ENCODE peak calls at places on chromosomes 11 and 22, in five cellular contexts. D is foreskin fibroblast, T is NCI-H1105, J is HCEC 1CT, E is right lobe of liver. Y is an unnamed sample.

GRCh38 chr22:29528144-29528543 is 25.4 kb downstream of the THOC5 start:
- DNase-seq in D (no peak), T (no peak), J (no peak), E (no peak), Y (no peak)

GRCh38 chr11:69599502-69599901 is 41.5 kb upstream of the CCND1 start:
- DNase-seq in D (peak), T (no peak), J (no peak), E (no peak), Y (no peak)

GRCh38 chr11:111310723-111311122 is 12.4 kb downstream of the POU2AF3 start:
- DNase-seq in D (no peak), T (no peak), J (no peak), E (no peak), Y (no peak)

GRCh38 chr11:71301046-71301857 is 48.9 kb upstream of the SHANK2 start:
- DNase-seq in D (no peak), T (no peak), J (no peak), E (peak), Y (no peak)

GRCh38 chr22:36435516-36436415 is 45.7 kb downstream of the TXN2 start:
- DNase-seq in D (no peak), T (no peak), J (no peak), E (peak), Y (peak)

GRCh38 chr11:133809525-133810178 is 35.7 kb downstream of the SPATA19 start:
- DNase-seq in D (no peak), T (no peak), J (no peak), E (no peak), Y (no peak)

GRCh38 chr11:129862123-129862522 is 33.3 kb downstream of the NFRKB start:
- DNase-seq in D (no peak), T (no peak), J (no peak), E (no peak), Y (no peak)

GRCh38 chr11:66112640-66113098 is 42.6 kb downstream of the PACS1 start:
- DNase-seq in D (peak), T (no peak), J (peak), E (no peak), Y (no peak)

GRCh38 chr11:72750086-72750485 is 2.1 kb downstream of the ARAP1 start:
- DNase-seq in D (no peak), T (no peak), J (no peak), E (no peak), Y (no peak)

GRCh38 chr22:30535182-30535581 is 11.4 kb downstream of the SEC14L6 start:
- DNase-seq in D (peak), T (no peak), J (no peak), E (no peak), Y (no peak)

GRCh38 chr11:9808943-9809342 is 145.1 kb downstream of the SWAP70 start:
- DNase-seq in D (peak), T (no peak), J (no peak), E (no peak), Y (no peak)

GRCh38 chr11:45578286-45578685 is 87.1 kb downstream of the CHST1 start:
- DNase-seq in D (no peak), T (no peak), J (no peak), E (no peak), Y (no peak)

GRCh38 chr11:15073361-15074205 is at the start of gene CALCB:
- DNase-seq in D (peak), T (peak), J (no peak), E (no peak), Y (no peak)

GRCh38 chr11:106276859-106277436 is 199.5 kb downstream of the AASDHPPT start:
- DNase-seq in D (peak), T (no peak), J (peak), E (no peak), Y (no peak)

GRCh38 chr11:1832989-1833365 is 1.8 kb upstream of the SYT8 start:
- DNase-seq in D (no peak), T (no peak), J (no peak), E (no peak), Y (no peak)

GRCh38 chr11:108472681-108473080 is 5.4 kb upstream of the C11orf65 start:
- DNase-seq in D (no peak), T (no peak), J (no peak), E (no peak), Y (no peak)

GRCh38 chr11:114479331-114479730 is 40.1 kb downstream of the REXO2 start:
- DNase-seq in D (peak), T (no peak), J (no peak), E (no peak), Y (no peak)

GRCh38 chr11:116931206-116931953 is 94.0 kb upstream of the APOA1 start:
- DNase-seq in D (no peak), T (no peak), J (no peak), E (no peak), Y (peak)

GRCh38 chr11:35714882-35715612 is 52.5 kb downstream of the TRIM44 start:
- DNase-seq in D (peak), T (no peak), J (peak), E (no peak), Y (no peak)

GRCh38 chr22:35403356-35403755 is 3.4 kb downstream of the MCM5 start:
- DNase-seq in D (no peak), T (no peak), J (no peak), E (no peak), Y (no peak)

GRCh38 chr11:36257351-36257750 is 31.9 kb downstream of the COMMD9 start:
- DNase-seq in D (peak), T (no peak), J (peak), E (no peak), Y (no peak)

GRCh38 chr11:6319001-6319878 is 1.1 kb downstream of the CAVIN3 start:
- DNase-seq in D (peak), T (no peak), J (peak), E (peak), Y (no peak)

GRCh38 chr22:30423296-30423958 is 2.1 kb upstream of the MTFP1 start:
- DNase-seq in D (no peak), T (no peak), J (no peak), E (peak), Y (peak)

GRCh38 chr11:17275376-17276235 is 933 bp upstream of the NUCB2 start:
- DNase-seq in D (peak), T (no peak), J (no peak), E (no peak), Y (no peak)

GRCh38 chr22:45868586-45869443 is 108.1 kb downstream of the WNT7B start:
- DNase-seq in D (no peak), T (no peak), J (no peak), E (no peak), Y (no peak)

GRCh38 chr22:30541979-30542810 is 4.3 kb downstream of the SEC14L6 start:
- DNase-seq in D (peak), T (no peak), J (no peak), E (no peak), Y (no peak)

GRCh38 chr22:48367731-48368130 is 1459.9 kb downstream of the BRD1 start:
- DNase-seq in D (no peak), T (no peak), J (no peak), E (no peak), Y (no peak)

GRCh38 chr11:45800261-45800660 is 4.7 kb upstream of the SLC35C1 start:
- DNase-seq in D (no peak), T (no peak), J (no peak), E (no peak), Y (no peak)

GRCh38 chr11:115720537-115721308 is 216.5 kb upstream of the CADM1 start:
- DNase-seq in D (no peak), T (no peak), J (no peak), E (no peak), Y (no peak)